ENCODE peak calls at places on chromosomes 11 and 22, in seven cellular contexts. W is osteocyte; M is hypothalamus; T is sigmoid colon; R is NCI-H510A treated with DMSO at 0.1 percent for 48 hours; F is activated T-cell treated with anti-CD3 and anti-CD28 coated beads, Interleukin-2, amount 50 U/mL, for 72 hours; E is PC-9. L is an unnamed sample.

GRCh38 chr11:76677010-76677771 is 6.6 kb upstream of the LRRC32 start:
- DNase-seq in W (no peak), T (no peak), R (no peak), E (no peak), F (no peak), M (no peak), L (no peak)

GRCh38 chr11:119347242-119347641 is 737 bp upstream of the MFRP start:
- DNase-seq in M (no peak), F (no peak), W (no peak), R (no peak), E (no peak), T (no peak), L (no peak)

GRCh38 chr11:29217901-29218300 is 798.9 kb downstream of the KCNA4 start:
- DNase-seq in T (no peak), F (no peak), E (no peak), R (no peak), W (no peak), M (no peak), L (no peak)

GRCh38 chr11:125084761-125085231 is 21.7 kb downstream of the SLC37A2 start:
- DNase-seq in E (no peak), F (no peak), W (peak), M (no peak), T (no peak), R (no peak), L (no peak)

GRCh38 chr11:7570938-7571337 is 57.1 kb downstream of the PPFIBP2 start:
- DNase-seq in F (no peak), M (no peak), E (no peak), W (no peak), R (no peak), T (no peak), L (no peak)

GRCh38 chr11:93166194-93166593 is 31.6 kb downstream of the SLC36A4 start:
- DNase-seq in T (no peak), R (peak), M (no peak), E (no peak), W (no peak), F (no peak), L (no peak)

GRCh38 chr22:35587447-35587870 is 29.7 kb downstream of the MB start:
- DNase-seq in T (peak), E (peak), M (no peak), W (no peak), R (no peak), F (no peak), L (no peak)

GRCh38 chr11:86291466-86292262 is 10.4 kb upstream of the HIKESHI start:
- DNase-seq in M (peak), T (no peak), E (peak), F (peak), W (no peak), R (peak), L (peak)

GRCh38 chr11:121368504-121368903 is 75.9 kb downstream of the SC5D start:
- DNase-seq in M (no peak), T (no peak), R (no peak), E (no peak), F (no peak), W (no peak), L (no peak)

GRCh38 chr11:121575250-121575962 is 122.6 kb upstream of the SORL1-AS1 start:
- DNase-seq in R (no peak), M (peak), W (peak), F (no peak), E (no peak), T (peak), L (peak)

GRCh38 chr11:76744186-76745058 is 38.7 kb upstream of the TSKU start:
- DNase-seq in T (peak), M (no peak), F (no peak), R (no peak), W (no peak), E (no peak), L (no peak)

GRCh38 chr22:19352766-19353165 is 61.2 kb upstream of the CLTCL1 start:
- DNase-seq in R (no peak), F (no peak), M (no peak), E (no peak), W (no peak), T (peak), L (no peak)

GRCh38 chr11:113778111-113778910 is 1.3 kb upstream of the CLDN25 start:
- DNase-seq in R (no peak), T (no peak), E (peak), W (no peak), M (peak), F (no peak), L (peak)

GRCh38 chr11:82810326-82810725 is 76.7 kb upstream of the FAM181B start:
- DNase-seq in F (no peak), T (no peak), W (no peak), M (no peak), R (no peak), E (peak), L (no peak)

GRCh38 chr11:102437026-102437425 is 15.5 kb downstream of the TMEM123 start:
- DNase-seq in R (no peak), T (no peak), F (no peak), E (no peak), W (no peak), M (no peak), L (no peak)

L was measured in HCEC 1CT.